ENCODE peak calls at places on chromosomes 13 and 19, in ten cellular contexts. K, J, W, Y, P, Z, R, A, B and U are unnamed samples.

GRCh38 chr19:48053856-48054255 is 10.0 kb upstream of the CABP5 start:
- DNase-seq in W (no peak), Z (no peak), J (no peak), P (no peak), K (no peak), A (no peak), B (no peak), R (no peak), Y (no peak), U (no peak)

GRCh38 chr13:100946588-100946987 is 272.0 kb upstream of the TMTC4 start:
- DNase-seq in Y (no peak), A (no peak), W (no peak), K (no peak), P (no peak), Z (no peak), R (no peak), J (no peak), B (no peak), U (no peak)

GRCh38 chr13:50644081-50644871 is 199.2 kb downstream of the DLEU7 start:
- DNase-seq in Z (no peak), Y (no peak), R (no peak), B (no peak), A (no peak), W (no peak), K (no peak), P (no peak), J (no peak), U (no peak)

GRCh38 chr19:1503089-1503924 is 9.5 kb downstream of the ADAMTSL5 start:
- DNase-seq in Y (peak; percentile 83), Z (no peak), P (peak; percentile 52), K (peak; percentile 66), W (no peak), J (peak; percentile 63), R (peak; percentile 53), A (peak; percentile 32), B (peak; percentile 42), U (peak; percentile 86)

GRCh38 chr13:106536244-106537034 is 977 bp upstream of the EFNB2 start:
- DNase-seq in R (peak; percentile 78), Y (peak; percentile 62), Z (peak; percentile 94), K (peak; percentile 88), B (peak; percentile 89), J (peak; percentile 87), A (peak; percentile 83), W (peak; percentile 90), P (peak; percentile 93), U (peak; percentile 97)

GRCh38 chr13:73913043-73913740 is 221.0 kb downstream of the KLF12 start:
- DNase-seq in Y (no peak), P (no peak), W (no peak), R (no peak), K (no peak), J (no peak), A (peak; percentile 59), B (no peak), Z (peak; percentile 27), U (no peak)

GRCh38 chr13:88717946-88718345 is 1046.8 kb downstream of the SLITRK5 start:
- DNase-seq in A (no peak), K (no peak), Z (no peak), P (no peak), J (no peak), Y (no peak), W (peak; percentile 11), R (no peak), B (no peak), U (no peak)

GRCh38 chr19:45444318-45445041 is 20.8 kb upstream of the ERCC1 start:
- DNase-seq in A (peak; percentile 70), K (peak; percentile 97), P (peak; percentile 95), R (peak; percentile 74), Z (peak; percentile 78), B (peak; percentile 91), Y (peak; percentile 88), W (peak; percentile 98), J (peak; percentile 91), U (peak; percentile 99)

GRCh38 chr13:45718063-45718462 is 15.9 kb downstream of the CBY2 start:
- DNase-seq in Y (peak; percentile 8), Z (no peak), P (no peak), B (no peak), K (no peak), J (no peak), R (no peak), W (no peak), A (peak; percentile 14), U (no peak)

GRCh38 chr13:37636701-37637100 is 38.1 kb upstream of the POSTN start:
- DNase-seq in B (no peak), Z (no peak), P (no peak), J (no peak), R (no peak), Y (no peak), A (no peak), W (no peak), K (no peak), U (no peak)

GRCh38 chr13:100627142-100627541 is 38.6 kb upstream of the GGACT start:
- DNase-seq in Y (no peak), B (no peak), P (no peak), R (no peak), J (no peak), Z (no peak), W (no peak), K (no peak), A (no peak), U (no peak)

GRCh38 chr19:47075179-47075811 is 26.9 kb upstream of the TMEM160 start:
- DNase-seq in K (no peak), B (no peak), A (peak; percentile 12), R (no peak), W (no peak), Y (no peak), J (no peak), P (no peak), Z (no peak), U (no peak)

GRCh38 chr13:91576590-91576989 is 178.2 kb downstream of the GPC5 start:
- DNase-seq in W (no peak), B (no peak), R (no peak), J (no peak), Y (no peak), P (no peak), A (no peak), K (no peak), Z (no peak), U (no peak)

GRCh38 chr13:79935121-79935520 is 405.8 kb downstream of the SPRY2 start:
- DNase-seq in Z (no peak), K (no peak), P (no peak), A (peak; percentile 20), W (no peak), R (no peak), Y (no peak), J (no peak), B (no peak), U (no peak)

GRCh38 chr19:43934055-43934984 is 762 bp downstream of the ZNF45 start:
- DNase-seq in P (no peak), R (peak; percentile 4), B (no peak), Z (no peak), A (peak; percentile 10), Y (peak; percentile 23), J (no peak), K (no peak), W (no peak), U (no peak)

DNA sequence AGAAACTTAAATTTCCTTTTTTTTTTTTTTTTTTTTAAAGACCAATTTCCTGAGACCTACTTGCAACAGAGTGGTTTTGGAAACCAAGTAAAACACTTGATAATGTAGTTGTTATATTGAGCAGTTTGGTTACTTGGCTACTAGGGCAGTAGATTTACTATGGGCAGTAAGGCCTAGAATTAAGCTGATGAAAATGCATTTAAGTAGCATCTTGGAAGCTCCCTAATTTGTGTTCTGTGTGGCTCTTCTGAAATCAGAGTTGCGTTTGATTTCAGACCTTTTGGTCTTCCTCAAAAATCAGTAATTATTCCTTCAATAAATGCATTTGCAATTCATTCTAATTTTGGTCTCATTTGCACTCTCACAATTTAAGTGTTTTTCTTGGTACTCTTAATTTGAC is 810 bp downstream of the GPR180 start:
- DNase-seq in K (no peak), A (no peak), Y (no peak), B (no peak), R (no peak), Z (no peak), P (no peak), W (no peak), J (no peak), U (no peak)
- H3K27ac ChIP-seq in K (no peak overlapping the region), A (peak overlapping the region; percentile 85), Y (no peak overlapping the region), B (peak overlapping the region; percentile 93), R (peak overlapping the region; percentile 75), Z (peak overlapping the region; percentile 68), P (peak overlapping the region; percentile 89), W (peak overlapping the region; percentile 83), J (peak overlapping the region; percentile 68), U (no peak overlapping the region)

GRCh38 chr13:60790620-60791019 is 393.6 kb downstream of the TDRD3 start:
- DNase-seq in W (peak; percentile 27), J (no peak), Y (no peak), K (no peak), P (peak; percentile 25), B (no peak), R (no peak), Z (no peak), A (no peak), U (no peak)
- H3K9me3 ChIP-seq in W (no peaks in the 10 kb centered on the region), J (no peaks in the 10 kb centered on the region), Y (no peaks in the 10 kb centered on the region), K (no peaks in the 10 kb centered on the region), P (no peaks in the 10 kb centered on the region), B (no peaks in the 10 kb centered on the region), R (no peaks in the 10 kb centered on the region), Z (no peaks in the 10 kb centered on the region), A (peaks cover 8% of the 10 kb centered on the region), U (no peaks in the 10 kb centered on the region)

GRCh38 chr13:30396434-30397075 is 25.7 kb upstream of the UBE2L5 start:
- DNase-seq in A (peak; percentile 19), Y (no peak), B (no peak), W (no peak), Z (no peak), K (no peak), J (no peak), P (no peak), R (no peak), U (no peak)

GRCh38 chr13:30401347-30401746 is 20.9 kb upstream of the UBE2L5 start:
- DNase-seq in P (no peak), B (no peak), R (no peak), Y (no peak), W (no peak), K (no peak), A (no peak), Z (no peak), J (no peak), U (no peak)

GRCh38 chr13:30395192-30396158 is 26.8 kb upstream of the UBE2L5 start:
- DNase-seq in W (peak; percentile 86), R (peak; percentile 77), Y (peak; percentile 24), Z (peak; percentile 89), A (peak; percentile 93), K (peak; percentile 93), J (peak; percentile 85), B (peak; percentile 98), P (peak; percentile 97), U (peak; percentile 93)

GRCh38 chr13:30400376-30400775 is 21.9 kb upstream of the UBE2L5 start:
- DNase-seq in P (no peak), J (no peak), K (no peak), A (no peak), Y (no peak), Z (no peak), B (no peak), W (no peak), R (no peak), U (no peak)

GRCh38 chr13:30398601-30399072 is 23.7 kb upstream of the UBE2L5 start:
- DNase-seq in B (no peak), W (peak; percentile 40), A (peak; percentile 21), J (no peak), Y (no peak), P (no peak), R (no peak), Z (no peak), K (peak; percentile 24), U (no peak)
- H3K27ac ChIP-seq in B (peak overlapping the region; percentile 20), W (no peak overlapping the region), A (no peak overlapping the region), J (no peak overlapping the region), Y (no peak overlapping the region), P (peak overlapping the region; percentile 2), R (no peak overlapping the region), Z (no peak overlapping the region), K (no peak overlapping the region), U (no peak overlapping the region)

GRCh38 chr19:2887391-2887914 is 13.3 kb upstream of the ZNF57 start:
- DNase-seq in A (peak; percentile 61), W (no peak), K (no peak), B (peak; percentile 19), Y (peak; percentile 46), P (no peak), Z (peak; percentile 85), J (no peak), R (no peak), U (peak; percentile 31)
- H3K9me3 ChIP-seq in A (no peaks in the 10 kb centered on the region), W (no peaks in the 10 kb centered on the region), K (no peaks in the 10 kb centered on the region), B (no peaks in the 10 kb centered on the region), Y (peaks cover 3% of the 10 kb centered on the region), P (no peaks in the 10 kb centered on the region), Z (no peaks in the 10 kb centered on the region), J (no peaks in the 10 kb centered on the region), R (no peaks in the 10 kb centered on the region), U (no peaks in the 10 kb centered on the region)